ENCODE peak calls at places on chromosome 10, in four cellular contexts. B, I, W and C are unnamed samples.

GRCh38 chr10:122152544-122152943 is 118.6 kb upstream of the BTBD16 start:
- DNase-seq in W (no peak), I (no peak), B (no peak), C (peak)

GRCh38 chr10:103884681-103885139 is 29.3 kb upstream of the SH3PXD2A start:
- DNase-seq in I (peak), B (peak), W (no peak), C (peak)

GRCh38 chr10:20858292-20859124 is 38.6 kb downstream of the NEBL start:
- DNase-seq in I (peak), W (no peak), B (peak), C (peak)

GRCh38 chr10:95618101-95618500 is 38.4 kb downstream of the ALDH18A1 start:
- DNase-seq in B (no peak), I (no peak), W (no peak), C (no peak)

GRCh38 chr10:102016416-102016815 is 39.6 kb downstream of the ARMH3 start:
- DNase-seq in B (peak), W (no peak), I (no peak), C (no peak)

GRCh38 chr10:17643339-17643754 is 604 bp upstream of the STAM start:
- DNase-seq in B (no peak), I (no peak), W (no peak), C (peak)

GRCh38 chr10:49179699-49180511 is 8.3 kb downstream of the TMEM273 start:
- DNase-seq in B (no peak), W (no peak), I (peak), C (no peak)

GRCh38 chr10:28120043-28120749 is 121.3 kb upstream of the ODAD2 start:
- DNase-seq in I (no peak), B (no peak), W (no peak), C (no peak)

GRCh38 chr10:59090804-59091203 is 85.6 kb upstream of the PHYHIPL start:
- DNase-seq in W (no peak), B (no peak), I (no peak), C (no peak)

GRCh38 chr10:15352818-15353217 is 18.3 kb downstream of the FAM171A1 start:
- DNase-seq in W (no peak), B (no peak), I (no peak), C (no peak)

GRCh38 chr10:97407952-97408248 is 6.8 kb upstream of the RRP12 start:
- DNase-seq in B (no peak), I (no peak), W (no peak), C (no peak)

GRCh38 chr10:97404044-97404443 is 2.9 kb upstream of the RRP12 start:
- DNase-seq in I (no peak), B (no peak), W (no peak), C (no peak)

GRCh38 chr10:97407211-97407951 is 6.2 kb upstream of the RRP12 start:
- DNase-seq in B (peak), W (no peak), I (peak), C (peak)

GRCh38 chr10:97408496-97408992 is 7.4 kb upstream of the RRP12 start:
- DNase-seq in I (no peak), W (no peak), B (no peak), C (no peak)

DNA sequence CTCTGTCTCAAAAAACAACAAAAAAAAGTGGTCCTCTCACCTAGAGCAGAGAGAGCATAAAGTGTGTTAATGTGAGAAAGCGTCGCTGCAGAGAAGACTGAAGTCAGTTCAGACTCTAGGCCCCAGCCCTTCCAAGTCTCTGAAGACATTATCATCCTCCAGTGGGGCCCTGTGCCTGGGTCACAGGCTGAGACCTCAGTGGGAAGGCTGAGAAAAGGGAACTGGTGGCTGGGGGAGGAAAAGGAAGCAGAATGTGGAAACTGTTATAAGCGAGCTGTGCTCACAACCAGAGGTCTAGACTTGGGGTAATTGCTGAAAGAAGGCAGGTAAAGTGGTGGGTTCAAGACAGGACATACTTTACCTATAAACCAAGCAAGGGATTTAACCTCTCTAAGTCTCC is 4.9 kb upstream of the RRP12 start:
- DNase-seq in W (no peak), B (no peak), I (peak), C (no peak)
- TF ChIP-seq FOS in W (no peak), B (no peak), I (no peak), C (no peak)

GRCh38 chr10:113089581-113089980 is 139.5 kb downstream of the TCF7L2 start:
- DNase-seq in I (peak), W (no peak), B (no peak), C (no peak)

GRCh38 chr10:113086282-113086681 is 136.2 kb downstream of the TCF7L2 start:
- DNase-seq in B (peak), I (no peak), W (no peak), C (no peak)

GRCh38 chr10:113088194-113088593 is 138.1 kb downstream of the TCF7L2 start:
- DNase-seq in B (no peak), I (no peak), W (no peak), C (no peak)

GRCh38 chr10:113085776-113086175 is 135.7 kb downstream of the TCF7L2 start:
- DNase-seq in B (no peak), W (no peak), I (no peak), C (no peak)

DNA sequence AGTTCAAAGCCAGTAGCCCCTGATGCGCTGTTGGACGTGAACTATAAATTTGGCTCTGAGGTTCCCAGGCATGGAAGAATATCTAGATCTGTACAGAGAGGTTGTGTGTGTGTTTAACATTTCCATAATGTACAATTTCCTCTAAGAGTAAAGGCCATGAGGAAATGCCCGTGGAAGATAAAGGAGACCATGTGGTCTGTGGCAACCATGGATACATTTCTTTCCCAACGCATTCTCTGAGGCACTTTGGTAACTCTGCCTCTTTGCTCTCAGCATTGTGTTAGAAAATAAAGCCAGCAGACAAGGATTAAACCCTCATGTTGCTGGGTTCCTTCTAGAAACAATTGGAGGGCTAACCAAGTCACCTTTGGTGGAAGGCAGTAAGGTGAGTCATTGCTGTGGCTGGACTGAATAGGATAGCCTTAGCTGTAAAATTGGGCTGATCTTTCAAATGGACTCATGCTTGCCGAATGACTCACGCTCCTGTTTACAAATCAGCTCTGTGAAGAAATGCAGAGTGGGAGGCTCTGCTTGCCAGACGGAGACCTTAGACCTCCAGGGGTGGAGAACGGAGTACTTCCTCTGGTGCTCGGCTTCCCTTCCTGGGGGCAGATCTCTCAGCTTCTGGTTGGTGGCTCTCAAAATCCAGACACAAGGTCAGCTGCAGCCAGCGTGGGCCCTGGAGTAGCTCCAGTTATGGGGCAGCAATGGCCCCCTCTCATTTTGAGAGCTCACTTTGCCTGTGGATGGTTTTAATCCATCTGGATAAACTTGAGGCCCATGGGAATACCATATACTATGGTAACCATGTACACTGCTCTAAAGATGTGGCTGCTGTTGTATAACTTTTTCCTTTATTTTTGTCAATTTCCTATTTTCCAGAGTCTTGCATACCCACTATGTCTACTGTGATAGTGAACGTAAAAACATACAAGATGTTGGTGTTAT is 137.3 kb downstream of the TCF7L2 start:
- DNase-seq in I (peak), B (peak), W (no peak), C (peak)
- TF ChIP-seq FOS in I (peak), B (peak), W (no peak), C (peak)

GRCh38 chr10:133285217-133285616 is 8.5 kb upstream of the ADAM8 start:
- DNase-seq in I (no peak), W (no peak), B (no peak), C (no peak)
- TF ChIP-seq FOS in I (no peak), W (no peak), B (no peak), C (no peak)

GRCh38 chr10:132452216-132452650 is 55.2 kb downstream of the PWWP2B start:
- DNase-seq in I (no peak), W (no peak), B (no peak), C (no peak)

GRCh38 chr10:132450466-132450824 is 53.4 kb downstream of the PWWP2B start:
- DNase-seq in W (no peak), I (no peak), B (no peak), C (no peak)

GRCh38 chr10:132452651-132453469 is 55.9 kb downstream of the PWWP2B start:
- DNase-seq in I (peak), W (no peak), B (peak), C (peak)

GRCh38 chr10:132450825-132451505 is 54.0 kb downstream of the PWWP2B start:
- DNase-seq in W (no peak), B (no peak), I (no peak), C (no peak)

GRCh38 chr10:132451506-132452215 is 54.7 kb downstream of the PWWP2B start:
- DNase-seq in W (no peak), I (no peak), B (no peak), C (no peak)
- TF ChIP-seq FOS in W (no peak), I (no peak), B (no peak), C (no peak)

DNA sequence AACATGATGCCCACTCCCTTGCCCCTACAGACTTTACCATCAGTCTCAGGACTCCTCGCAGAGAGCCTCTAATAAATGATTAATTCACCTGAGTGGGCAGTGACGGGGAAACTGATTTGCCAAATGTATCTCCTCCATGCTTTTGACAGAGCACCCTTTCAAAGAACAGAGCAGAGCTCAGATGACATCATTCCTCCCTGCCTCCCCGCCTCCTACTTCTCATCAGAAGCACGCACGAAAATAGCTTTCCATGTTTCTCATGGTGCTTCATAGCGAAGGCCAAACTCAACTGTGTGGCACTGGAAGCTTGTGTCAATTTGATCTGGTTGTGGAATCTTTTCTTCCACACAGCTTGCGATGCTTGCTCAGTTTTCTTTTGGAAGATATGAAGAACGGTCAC is 442.5 kb downstream of the RPS24 start:
- DNase-seq in I (no peak), W (no peak), B (no peak), C (no peak)
- TF ChIP-seq FOS in I (no peak), W (no peak), B (no peak), C (no peak)

GRCh38 chr10:79176949-79177602 is 108.3 kb downstream of the ZMIZ1 start:
- DNase-seq in W (no peak), I (no peak), B (peak), C (peak)
- TF ChIP-seq FOS in W (no peak), I (no peak), B (no peak), C (no peak)

GRCh38 chr10:43216931-43217562 is 49.8 kb downstream of the RASGEF1A start:
- DNase-seq in B (no peak), I (no peak), W (no peak), C (no peak)
- TF ChIP-seq FOS in B (no peak), I (no peak), W (no peak), C (no peak)